ENCODE peak calls at places on chromosomes 4 and X, in five cellular contexts. V is SK-N-SH, U is aorta, Z is A549, X is body of pancreas. H is an unnamed sample.

GRCh38 chr4:89303989-89304388 is 3.6 kb downstream of the GPRIN3 start:
- DNase-seq in V (no peak), U (no peak), X (no peak), Z (no peak), H (no peak)

GRCh38 chrX:155993421-155993820 is 4.1 kb upstream of the IL9R start:
- DNase-seq in Z (no peak), U (no peak), X (no peak), V (no peak), H (no peak)

GRCh38 chrX:123563167-123563566 is 169.7 kb downstream of the THOC2 start:
- DNase-seq in U (no peak), Z (no peak), V (no peak), X (no peak), H (no peak)

GRCh38 chrX:24023972-24024664 is 2.9 kb downstream of the KLHL15 start:
- DNase-seq in X (no peak), V (no peak), U (no peak), Z (no peak), H (peak; percentile 22)

GRCh38 chr4:94583938-94584641 is 132.3 kb downstream of the PDLIM5 start:
- DNase-seq in U (no peak), Z (no peak), V (no peak), X (no peak), H (no peak)

GRCh38 chr4:43560047-43560446 is 667.5 kb downstream of the GRXCR1 start:
- DNase-seq in Z (no peak), V (no peak), X (no peak), U (no peak), H (no peak)

GRCh38 chrX:88612870-88613329 is 134.1 kb upstream of the CPXCR1 start:
- DNase-seq in X (no peak), Z (no peak), V (no peak), U (no peak), H (peak; percentile 0)

GRCh38 chrX:110087485-110088356 is 84.8 kb downstream of the TMEM164 start:
- DNase-seq in X (no peak), V (no peak), U (no peak), Z (peak; percentile 93), H (peak; percentile 88)

GRCh38 chrX:68808686-68809357 is 20.0 kb upstream of the EFNB1 start:
- DNase-seq in Z (peak; percentile 18), U (no peak), X (no peak), V (peak; percentile 17), H (peak; percentile 58)

GRCh38 chr4:65669008-65669971 is 999 bp downstream of the EPHA5 start:
- DNase-seq in U (peak; percentile 78), V (peak; percentile 22), X (no peak), Z (no peak), H (peak; percentile 44)

GRCh38 chrX:149962859-149963757 is 24.8 kb upstream of the EOLA2 start:
- DNase-seq in X (peak; percentile 68), U (no peak), V (peak; percentile 55), Z (peak; percentile 69), H (peak; percentile 70)

GRCh38 chr4:181601118-181601517 is 642.1 kb upstream of the TENM3 start:
- DNase-seq in Z (no peak), U (no peak), X (no peak), V (no peak), H (no peak)

GRCh38 chr4:77820836-77821561 is 1.8 kb upstream of the CNOT6L start:
- DNase-seq in V (peak; percentile 15), U (no peak), X (no peak), Z (no peak), H (peak; percentile 29)

GRCh38 chrX:120773801-120774200 is 101.9 kb downstream of the CT47B1 start:
- DNase-seq in Z (no peak), X (no peak), V (no peak), U (no peak), H (no peak)

GRCh38 chr4:8276358-8277240 is 7.0 kb downstream of the HTRA3 start:
- DNase-seq in Z (no peak), V (no peak), U (peak; percentile 85), X (no peak), H (peak; percentile 66)

GRCh38 chr4:2372488-2373030 is 45.9 kb downstream of the ZFYVE28 start:
- DNase-seq in V (no peak), Z (no peak), U (no peak), X (no peak), H (no peak)
- H3K9me3 ChIP-seq in V (no peaks in the 10 kb centered on the region), Z (no peaks in the 10 kb centered on the region), U (peaks cover 2% of the 10 kb centered on the region), X (no peaks in the 10 kb centered on the region), H (no peaks in the 10 kb centered on the region)

DNA sequence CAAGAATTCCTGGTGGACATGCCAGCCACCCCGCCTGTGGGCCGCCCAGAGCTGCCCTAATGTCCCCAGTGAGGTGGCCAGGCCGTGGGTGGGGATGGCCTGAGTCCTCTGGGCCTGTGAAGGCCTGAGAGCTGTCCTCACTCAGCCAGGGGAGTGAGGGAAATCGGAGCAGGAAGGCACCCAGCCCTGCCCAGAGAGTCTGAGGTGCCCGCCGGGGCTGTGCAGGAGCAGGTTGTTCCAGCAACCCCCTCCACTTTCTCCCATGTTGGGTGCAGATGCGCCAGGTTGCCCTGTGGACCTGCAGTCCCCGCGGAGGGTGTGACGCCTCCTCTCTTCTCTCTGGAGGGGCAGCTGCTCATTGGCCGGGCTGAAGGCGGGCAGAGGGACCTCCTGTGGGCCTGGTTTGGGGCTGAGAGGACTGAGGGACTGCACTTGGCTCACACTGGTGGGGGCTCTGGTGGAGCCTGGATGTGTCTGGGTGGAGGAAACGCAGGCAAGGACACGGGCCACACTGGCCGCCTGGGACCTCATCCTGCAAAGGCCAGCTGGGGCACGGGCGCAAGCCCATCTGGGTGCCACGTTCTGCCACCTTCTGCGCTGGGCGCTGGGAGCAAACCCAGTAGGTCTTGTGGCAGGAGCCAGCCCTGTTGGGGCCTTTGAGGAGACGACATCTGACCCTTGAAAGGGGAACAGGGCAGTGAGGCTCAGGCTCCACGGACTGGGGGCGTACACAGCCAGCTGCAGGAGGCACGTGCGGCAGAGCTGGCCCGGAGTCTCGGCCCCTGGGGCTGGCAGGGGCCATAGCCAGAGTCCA is 14.0 kb downstream of the DOK7 start:
- DNase-seq in Z (no peak), U (no peak), X (no peak), V (no peak), H (no peak)
- H3K9me3 ChIP-seq in Z (no peaks in the 10 kb centered on the region), U (no peaks in the 10 kb centered on the region), X (no peaks in the 10 kb centered on the region), V (no peaks in the 10 kb centered on the region), H (no peaks in the 10 kb centered on the region)

GRCh38 chr4:149218672-149219071 is 597.0 kb downstream of the IQCM start:
- DNase-seq in Z (no peak), V (no peak), U (peak; percentile 21), X (no peak), H (no peak)

GRCh38 chr4:149223659-149224058 is 592.0 kb downstream of the IQCM start:
- DNase-seq in X (no peak), Z (no peak), U (no peak), V (no peak), H (no peak)
- H3K9me3 ChIP-seq in X (no peaks in the 10 kb centered on the region), Z (no peaks in the 10 kb centered on the region), U (peaks cover 2% of the 10 kb centered on the region), V (peaks cover 7% of the 10 kb centered on the region), H (no peaks in the 10 kb centered on the region)

GRCh38 chrX:1059576-1060561 is 152.6 kb downstream of the CRLF2 start:
- DNase-seq in V (no peak), U (no peak), X (no peak), Z (no peak), H (no peak)
- H3K9me3 ChIP-seq in V (no peaks in the 10 kb centered on the region), U (peaks cover 2% of the 10 kb centered on the region), X (no peaks in the 10 kb centered on the region), Z (peaks cover 4% of the 10 kb centered on the region), H (no peaks in the 10 kb centered on the region)

GRCh38 chr4:33184684-33185083 is 2464.5 kb downstream of the PCDH7 start:
- DNase-seq in U (no peak), V (no peak), X (no peak), Z (no peak), H (no peak)
- H3K9me3 ChIP-seq in U (no peaks in the 10 kb centered on the region), V (no peaks in the 10 kb centered on the region), X (no peaks in the 10 kb centered on the region), Z (no peaks in the 10 kb centered on the region), H (no peaks in the 10 kb centered on the region)

GRCh38 chrX:76920621-76921020 is 493.1 kb downstream of the MAGEE1 start:
- DNase-seq in X (no peak), V (no peak), U (no peak), Z (no peak), H (no peak)
- H3K9me3 ChIP-seq in X (no peaks in the 10 kb centered on the region), V (no peaks in the 10 kb centered on the region), U (no peaks in the 10 kb centered on the region), Z (no peaks in the 10 kb centered on the region), H (no peaks in the 10 kb centered on the region)